ENCODE peak calls at places on chromosomes 12 and 14, in eight cellular contexts. I, A, F, Y, R, L, S and W are unnamed samples.

GRCh38 chr12:53999596-54000104 is 311 bp upstream of the HOXC9 start:
- DNase-seq in I (peak; percentile 81), Y (peak; percentile 93), A (peak; percentile 95), S (no peak), R (no peak), L (no peak), F (no peak), W (peak; percentile 87)

GRCh38 chr14:79627058-79627457 is 584.2 kb downstream of the DIO2 start:
- DNase-seq in S (no peak), L (no peak), R (no peak), I (no peak), Y (no peak), A (no peak), F (no peak), W (no peak)

GRCh38 chr12:685388-685787 is 22.1 kb upstream of the NINJ2 start:
- DNase-seq in A (no peak), Y (no peak), S (peak; percentile 85), F (peak; percentile 77), R (peak; percentile 77), I (no peak), L (no peak), W (no peak)

GRCh38 chr12:124837958-124838803 is 25.5 kb downstream of the SCARB1 start:
- DNase-seq in S (no peak), F (peak; percentile 90), A (peak; percentile 71), I (peak; percentile 73), Y (peak; percentile 96), L (peak; percentile 99), R (no peak), W (peak; percentile 99)

GRCh38 chr12:38771871-38772270 is 133.5 kb downstream of the CPNE8 start:
- DNase-seq in R (peak; percentile 23), I (no peak), Y (no peak), F (no peak), A (no peak), S (no peak), L (no peak), W (no peak)

GRCh38 chr14:84074626-84075025 is 1455.3 kb upstream of the FLRT2 start:
- DNase-seq in L (no peak), F (peak; percentile 24), I (no peak), S (no peak), Y (no peak), A (no peak), R (no peak), W (no peak)

GRCh38 chr14:69712637-69713088 is 54.3 kb upstream of the SRSF5 start:
- DNase-seq in F (peak; percentile 41), L (no peak), I (no peak), A (no peak), Y (no peak), S (no peak), R (no peak), W (no peak)

GRCh38 chr12:93819048-93819491 is 141.9 kb downstream of the CRADD start:
- DNase-seq in R (no peak), L (peak; percentile 79), F (no peak), I (peak; percentile 78), S (no peak), A (no peak), Y (peak; percentile 95), W (peak; percentile 88)

GRCh38 chr14:96249016-96249415 is 7.0 kb upstream of the BDKRB1 start:
- DNase-seq in S (no peak), A (no peak), L (peak; percentile 94), R (no peak), I (no peak), F (no peak), Y (peak; percentile 98), W (peak; percentile 97)

GRCh38 chr12:113056631-113057488 is at the start of gene DTX1:
- DNase-seq in I (no peak), L (no peak), A (no peak), S (peak; percentile 34), R (peak; percentile 38), Y (peak; percentile 28), F (no peak), W (no peak)

GRCh38 chr14:86852530-86852929 is 1140.5 kb downstream of the GALC start:
- DNase-seq in A (no peak), I (no peak), F (no peak), S (no peak), Y (no peak), L (peak; percentile 42), R (no peak), W (no peak)

GRCh38 chr12:16258963-16259362 is 18.5 kb downstream of the SLC15A5 start:
- DNase-seq in F (no peak), I (no peak), Y (peak; percentile 4), S (no peak), A (no peak), L (no peak), R (no peak), W (peak; percentile 36)